ENCODE peak calls at places on chromosomes 4 and X, in seven cellular contexts. One of them, this sample, is unnamed.

GRCh38 chrX:23756165-23756564 is 13.1 kb upstream of the ACOT9 start:
- DNase-seq in lower leg skin: peak; percentile 17
- DNase-seq in IMR-90: peak; percentile 41
- DNase-seq in A549: peak; percentile 41
- DNase-seq in erythroblast: peak; percentile 88
- DNase-seq in heart left ventricle: peak; percentile 39
- DNase-seq in upper lobe of left lung: no peak
- DNase-seq in this sample: no peak

GRCh38 chr4:48375651-48376291 is 34.4 kb downstream of the SLAIN2 start:
- DNase-seq in lower leg skin: peak; percentile 19
- DNase-seq in IMR-90: peak; percentile 96
- DNase-seq in A549: no peak
- DNase-seq in erythroblast: no peak
- DNase-seq in heart left ventricle: no peak
- DNase-seq in upper lobe of left lung: no peak
- DNase-seq in this sample: peak; percentile 9

GRCh38 chrX:147917700-147918694 is 6.3 kb downstream of the FMR1 start:
- DNase-seq in lower leg skin: no peak
- DNase-seq in IMR-90: peak; percentile 4
- DNase-seq in A549: no peak
- DNase-seq in erythroblast: peak; percentile 33
- DNase-seq in heart left ventricle: no peak
- DNase-seq in upper lobe of left lung: no peak
- DNase-seq in this sample: no peak

GRCh38 chr4:114087596-114088230 is 108.3 kb upstream of the ARSJ start:
- DNase-seq in lower leg skin: no peak
- DNase-seq in IMR-90: peak; percentile 87
- DNase-seq in A549: no peak
- DNase-seq in erythroblast: no peak
- DNase-seq in heart left ventricle: no peak
- DNase-seq in upper lobe of left lung: no peak
- DNase-seq in this sample: no peak

GRCh38 chr4:8308856-8309771 is 39.6 kb downstream of the HTRA3 start:
- DNase-seq in lower leg skin: peak; percentile 39
- DNase-seq in IMR-90: peak; percentile 44
- DNase-seq in A549: no peak
- DNase-seq in erythroblast: no peak
- DNase-seq in heart left ventricle: no peak
- DNase-seq in upper lobe of left lung: peak; percentile 88
- DNase-seq in this sample: no peak

GRCh38 chrX:68710870-68711576 is 63.6 kb downstream of the STARD8 start:
- DNase-seq in lower leg skin: no peak
- DNase-seq in IMR-90: peak; percentile 53
- DNase-seq in A549: peak; percentile 73
- DNase-seq in erythroblast: peak; percentile 52
- DNase-seq in heart left ventricle: no peak
- DNase-seq in upper lobe of left lung: no peak
- DNase-seq in this sample: peak; percentile 52

GRCh38 chrX:134246282-134246681 is 9.3 kb downstream of the CCDC160 start:
- DNase-seq in lower leg skin: no peak
- DNase-seq in IMR-90: no peak
- DNase-seq in A549: no peak
- DNase-seq in erythroblast: peak; percentile 6
- DNase-seq in heart left ventricle: no peak
- DNase-seq in upper lobe of left lung: no peak
- DNase-seq in this sample: no peak

GRCh38 chr4:156790866-156791265 is 180.7 kb downstream of the PDGFC start:
- DNase-seq in lower leg skin: peak; percentile 49
- DNase-seq in IMR-90: peak; percentile 73
- DNase-seq in A549: no peak
- DNase-seq in erythroblast: no peak
- DNase-seq in heart left ventricle: peak; percentile 32
- DNase-seq in upper lobe of left lung: no peak
- DNase-seq in this sample: no peak

GRCh38 chrX:80816051-80816450 is 6.4 kb upstream of the BRWD3 start:
- DNase-seq in lower leg skin: no peak
- DNase-seq in IMR-90: no peak
- DNase-seq in A549: no peak
- DNase-seq in erythroblast: no peak
- DNase-seq in heart left ventricle: no peak
- DNase-seq in upper lobe of left lung: no peak
- DNase-seq in this sample: no peak

GRCh38 chr4:185885604-185886003 is 73.6 kb upstream of the SORBS2 start:
- DNase-seq in lower leg skin: no peak
- DNase-seq in IMR-90: no peak
- DNase-seq in A549: no peak
- DNase-seq in erythroblast: no peak
- DNase-seq in heart left ventricle: no peak
- DNase-seq in upper lobe of left lung: no peak
- DNase-seq in this sample: no peak

GRCh38 chrX:65690057-65690855 is 22.8 kb downstream of the MSN start:
- DNase-seq in lower leg skin: no peak
- DNase-seq in IMR-90: peak; percentile 78
- DNase-seq in A549: no peak
- DNase-seq in erythroblast: no peak
- DNase-seq in heart left ventricle: no peak
- DNase-seq in upper lobe of left lung: no peak
- DNase-seq in this sample: peak; percentile 40

GRCh38 chr4:113153529-113154101 is 104.2 kb downstream of the ANK2 start:
- DNase-seq in lower leg skin: no peak
- DNase-seq in IMR-90: no peak
- DNase-seq in A549: no peak
- DNase-seq in erythroblast: no peak
- DNase-seq in heart left ventricle: no peak
- DNase-seq in upper lobe of left lung: no peak
- DNase-seq in this sample: no peak

GRCh38 chrX:134525086-134525792 is 65.3 kb downstream of the HPRT1 start:
- DNase-seq in lower leg skin: no peak
- DNase-seq in IMR-90: peak; percentile 59
- DNase-seq in A549: no peak
- DNase-seq in erythroblast: no peak
- DNase-seq in heart left ventricle: no peak
- DNase-seq in upper lobe of left lung: no peak
- DNase-seq in this sample: no peak

GRCh38 chr4:174714393-174715211 is 114.4 kb downstream of the GLRA3 start:
- DNase-seq in lower leg skin: peak; percentile 26
- DNase-seq in IMR-90: peak; percentile 7
- DNase-seq in A549: peak; percentile 36
- DNase-seq in erythroblast: peak; percentile 88
- DNase-seq in heart left ventricle: no peak
- DNase-seq in upper lobe of left lung: no peak
- DNase-seq in this sample: peak; percentile 6

GRCh38 chr4:11428701-11429571 is at the start of gene HS3ST1:
- DNase-seq in lower leg skin: peak; percentile 62
- DNase-seq in IMR-90: peak; percentile 8
- DNase-seq in A549: peak; percentile 67
- DNase-seq in erythroblast: peak; percentile 6
- DNase-seq in heart left ventricle: peak; percentile 82
- DNase-seq in upper lobe of left lung: peak; percentile 95
- DNase-seq in this sample: peak; percentile 68

GRCh38 chr4:35965300-35965699 is 279.0 kb downstream of the ARAP2 start:
- DNase-seq in lower leg skin: no peak
- DNase-seq in IMR-90: no peak
- DNase-seq in A549: no peak
- DNase-seq in erythroblast: no peak
- DNase-seq in heart left ventricle: no peak
- DNase-seq in upper lobe of left lung: no peak
- DNase-seq in this sample: no peak

GRCh38 chr4:20289782-20290181 is 38.1 kb downstream of the SLIT2 start:
- DNase-seq in lower leg skin: no peak
- DNase-seq in IMR-90: no peak
- DNase-seq in A549: no peak
- DNase-seq in erythroblast: no peak
- DNase-seq in heart left ventricle: no peak
- DNase-seq in upper lobe of left lung: no peak
- DNase-seq in this sample: no peak

GRCh38 chrX:53284684-53285447 is 3.5 kb upstream of the IQSEC2 start:
- DNase-seq in lower leg skin: no peak
- DNase-seq in IMR-90: peak; percentile 36
- DNase-seq in A549: peak; percentile 60
- DNase-seq in erythroblast: peak; percentile 60
- DNase-seq in heart left ventricle: peak; percentile 34
- DNase-seq in upper lobe of left lung: no peak
- DNase-seq in this sample: no peak

GRCh38 chr4:25908491-25908901 is 5.5 kb upstream of the SMIM20 start:
- DNase-seq in lower leg skin: no peak
- DNase-seq in IMR-90: peak; percentile 99
- DNase-seq in A549: peak; percentile 54
- DNase-seq in erythroblast: no peak
- DNase-seq in heart left ventricle: no peak
- DNase-seq in upper lobe of left lung: no peak
- DNase-seq in this sample: peak; percentile 78

GRCh38 chr4:64095398-64095797 is 313.9 kb downstream of the TECRL start:
- DNase-seq in lower leg skin: no peak
- DNase-seq in IMR-90: no peak
- DNase-seq in A549: no peak
- DNase-seq in erythroblast: no peak
- DNase-seq in heart left ventricle: no peak
- DNase-seq in upper lobe of left lung: no peak
- DNase-seq in this sample: no peak

GRCh38 chr4:86720508-86721068 is 126.5 kb downstream of the PTPN13 start:
- DNase-seq in lower leg skin: no peak
- DNase-seq in IMR-90: peak; percentile 33
- DNase-seq in A549: no peak
- DNase-seq in erythroblast: no peak
- DNase-seq in heart left ventricle: no peak
- DNase-seq in upper lobe of left lung: no peak
- DNase-seq in this sample: peak; percentile 0

GRCh38 chrX:96182366-96182765 is 502.3 kb upstream of the DIAPH2 start:
- DNase-seq in lower leg skin: no peak
- DNase-seq in IMR-90: peak; percentile 15
- DNase-seq in A549: no peak
- DNase-seq in erythroblast: peak; percentile 2
- DNase-seq in heart left ventricle: no peak
- DNase-seq in upper lobe of left lung: no peak
- DNase-seq in this sample: no peak

GRCh38 chrX:19990519-19991349 is at the start of gene BCLAF3:
- DNase-seq in lower leg skin: peak; percentile 68
- DNase-seq in IMR-90: peak; percentile 79
- DNase-seq in A549: peak; percentile 85
- DNase-seq in erythroblast: peak; percentile 94
- DNase-seq in heart left ventricle: peak; percentile 90
- DNase-seq in upper lobe of left lung: peak; percentile 98
- DNase-seq in this sample: peak; percentile 58

GRCh38 chr4:44629280-44629866 is 22.1 kb downstream of the YIPF7 start:
- DNase-seq in lower leg skin: no peak
- DNase-seq in IMR-90: peak; percentile 43
- DNase-seq in A549: peak; percentile 15
- DNase-seq in erythroblast: peak; percentile 61
- DNase-seq in heart left ventricle: no peak
- DNase-seq in upper lobe of left lung: no peak
- DNase-seq in this sample: peak; percentile 3

GRCh38 chr4:182835006-182835740 is 82.0 kb downstream of the DCTD start:
- DNase-seq in lower leg skin: no peak
- DNase-seq in IMR-90: no peak
- DNase-seq in A549: no peak
- DNase-seq in erythroblast: no peak
- DNase-seq in heart left ventricle: no peak
- DNase-seq in upper lobe of left lung: no peak
- DNase-seq in this sample: no peak

GRCh38 chrX:102599950-102600579 is 750 bp downstream of the ARMCX5 start:
- DNase-seq in lower leg skin: no peak
- DNase-seq in IMR-90: peak; percentile 42
- DNase-seq in A549: no peak
- DNase-seq in erythroblast: peak; percentile 7
- DNase-seq in heart left ventricle: no peak
- DNase-seq in upper lobe of left lung: no peak
- DNase-seq in this sample: no peak

GRCh38 chrX:69522052-69522451 is 17.9 kb downstream of the NALF2 start:
- DNase-seq in lower leg skin: no peak
- DNase-seq in IMR-90: no peak
- DNase-seq in A549: no peak
- DNase-seq in erythroblast: no peak
- DNase-seq in heart left ventricle: no peak
- DNase-seq in upper lobe of left lung: no peak
- DNase-seq in this sample: no peak

GRCh38 chr4:1872918-1873269 is 1.7 kb downstream of the NSD2 start:
- DNase-seq in lower leg skin: no peak
- DNase-seq in IMR-90: peak; percentile 88
- DNase-seq in A549: no peak
- DNase-seq in erythroblast: peak; percentile 57
- DNase-seq in heart left ventricle: no peak
- DNase-seq in upper lobe of left lung: no peak
- DNase-seq in this sample: no peak
- TF ChIP-seq POLR2A in lower leg skin: no peak
- TF ChIP-seq POLR2A in IMR-90: peak; percentile 87
- TF ChIP-seq POLR2A in A549: no peak
- TF ChIP-seq POLR2A in erythroblast: no peak
- TF ChIP-seq POLR2A in heart left ventricle: no peak
- TF ChIP-seq POLR2A in upper lobe of left lung: no peak
- TF ChIP-seq POLR2A in this sample: peak; percentile 27

DNA sequence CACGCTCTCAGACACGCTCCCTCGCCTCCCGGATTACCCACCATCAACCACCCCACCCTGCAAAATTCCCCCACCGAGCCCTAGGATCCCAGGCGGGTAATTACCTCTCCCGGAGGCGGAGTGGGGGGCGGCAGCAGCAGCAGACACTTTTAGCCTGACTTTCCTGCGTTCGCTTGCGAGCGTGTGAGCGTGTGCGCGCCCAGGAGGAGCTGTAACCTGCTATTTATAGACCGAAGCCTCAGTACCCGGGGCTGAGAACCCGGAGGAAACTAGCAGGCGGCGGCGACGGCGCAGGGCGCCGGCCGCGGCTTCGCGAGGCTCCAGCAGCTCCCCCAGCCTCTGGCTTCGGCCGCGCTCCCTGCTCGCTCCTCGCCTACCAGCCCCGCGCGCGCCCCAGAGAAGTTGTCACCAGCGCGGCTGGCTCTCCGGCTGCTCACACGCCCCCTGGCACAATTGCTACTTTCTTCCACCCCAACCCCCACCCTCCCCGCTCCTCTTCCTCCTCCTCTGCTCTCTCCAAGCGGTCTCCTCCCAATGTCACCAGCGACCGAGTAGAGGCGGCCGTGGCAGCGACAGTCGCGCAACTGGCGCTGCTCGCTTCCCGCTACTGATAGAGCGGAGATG is at the start of gene INPP4B:
- DNase-seq in lower leg skin: no peak
- DNase-seq in IMR-90: peak; percentile 65
- DNase-seq in A549: no peak
- DNase-seq in erythroblast: peak; percentile 8
- DNase-seq in heart left ventricle: peak; percentile 58
- DNase-seq in upper lobe of left lung: peak; percentile 88
- DNase-seq in this sample: peak; percentile 7
- TF ChIP-seq POLR2A in lower leg skin: no peak
- TF ChIP-seq POLR2A in IMR-90: no peak
- TF ChIP-seq POLR2A in A549: no peak
- TF ChIP-seq POLR2A in erythroblast: no peak
- TF ChIP-seq POLR2A in heart left ventricle: peak; percentile 44
- TF ChIP-seq POLR2A in upper lobe of left lung: no peak
- TF ChIP-seq POLR2A in this sample: no peak

GRCh38 chr4:122899682-122900081 is 22.7 kb downstream of the NUDT6 start:
- DNase-seq in lower leg skin: no peak
- DNase-seq in IMR-90: no peak
- DNase-seq in A549: no peak
- DNase-seq in erythroblast: no peak
- DNase-seq in heart left ventricle: no peak
- DNase-seq in upper lobe of left lung: no peak
- DNase-seq in this sample: no peak
- TF ChIP-seq POLR2A in lower leg skin: no peak
- TF ChIP-seq POLR2A in IMR-90: no peak
- TF ChIP-seq POLR2A in A549: no peak
- TF ChIP-seq POLR2A in erythroblast: no peak
- TF ChIP-seq POLR2A in heart left ventricle: no peak
- TF ChIP-seq POLR2A in upper lobe of left lung: no peak
- TF ChIP-seq POLR2A in this sample: no peak

GRCh38 chrX:37685452-37686347 is at the start of gene XK:
- DNase-seq in lower leg skin: no peak
- DNase-seq in IMR-90: no peak
- DNase-seq in A549: peak; percentile 2
- DNase-seq in erythroblast: peak; percentile 88
- DNase-seq in heart left ventricle: peak; percentile 18
- DNase-seq in upper lobe of left lung: peak; percentile 92
- DNase-seq in this sample: peak; percentile 29
- TF ChIP-seq POLR2A in lower leg skin: no peak
- TF ChIP-seq POLR2A in IMR-90: no peak
- TF ChIP-seq POLR2A in A549: peak; percentile 50
- TF ChIP-seq POLR2A in erythroblast: peak; percentile 88
- TF ChIP-seq POLR2A in heart left ventricle: no peak
- TF ChIP-seq POLR2A in upper lobe of left lung: no peak
- TF ChIP-seq POLR2A in this sample: no peak